ENCODE peak calls at places on chromosome 13, in seven cellular contexts. Q is lower leg skin, F is coronary artery, B is RWPE1, N is BJ, J is heart left ventricle, U is AG04449. K is an unnamed sample.

GRCh38 chr13:98586400-98587144 is 9.7 kb upstream of the STK24 start:
- DNase-seq in B (no peak), U (no peak), F (no peak), J (no peak), Q (no peak), N (no peak), K (no peak)

GRCh38 chr13:75850915-75851314 is 214.8 kb downstream of the LMO7 start:
- DNase-seq in U (no peak), F (no peak), J (no peak), Q (no peak), N (no peak), B (no peak), K (no peak)

GRCh38 chr13:106753241-106753640 is 185.3 kb upstream of the ARGLU1 start:
- DNase-seq in Q (no peak), J (no peak), U (no peak), N (no peak), B (no peak), F (no peak), K (no peak)

GRCh38 chr13:48896312-48896711 is 79.4 kb upstream of the FNDC3A start:
- DNase-seq in J (no peak), F (no peak), B (peak), N (no peak), Q (no peak), U (no peak), K (no peak)

GRCh38 chr13:81916471-81916870 is 1575.5 kb upstream of the SPRY2 start:
- DNase-seq in B (no peak), U (no peak), N (no peak), J (no peak), F (no peak), Q (no peak), K (no peak)

GRCh38 chr13:79128158-79128557 is 277.9 kb downstream of the RBM26 start:
- DNase-seq in U (no peak), N (no peak), B (peak), Q (no peak), J (no peak), F (no peak), K (no peak)

GRCh38 chr13:43583331-43583730 is 203.4 kb downstream of the ENOX1 start:
- DNase-seq in N (no peak), Q (no peak), B (no peak), J (no peak), F (no peak), U (no peak), K (no peak)

GRCh38 chr13:113748862-113749451 is 10.1 kb upstream of the TMEM255B start:
- DNase-seq in U (no peak), N (no peak), J (no peak), F (no peak), B (no peak), Q (no peak), K (no peak)

GRCh38 chr13:20185657-20186056 is 7.1 kb downstream of the GJB2 start:
- DNase-seq in N (no peak), Q (no peak), F (peak), U (no peak), J (no peak), B (no peak), K (no peak)

GRCh38 chr13:103430368-103430767 is 364.2 kb upstream of the SLC10A2 start:
- DNase-seq in Q (no peak), N (no peak), B (no peak), F (no peak), U (no peak), J (no peak), K (no peak)

GRCh38 chr13:66974174-66974573 is 256.0 kb downstream of the PCDH9 start:
- DNase-seq in B (no peak), F (no peak), Q (no peak), U (no peak), J (no peak), N (no peak), K (no peak)

GRCh38 chr13:59734393-59734792 is 429.3 kb downstream of the DIAPH3 start:
- DNase-seq in N (no peak), Q (no peak), F (no peak), B (no peak), U (no peak), J (no peak), K (no peak)

GRCh38 chr13:96925869-96926628 is 68.2 kb downstream of the OXGR1 start:
- DNase-seq in U (no peak), Q (no peak), J (no peak), B (no peak), F (no peak), N (no peak), K (no peak)

GRCh38 chr13:66305960-66306617 is 924.0 kb downstream of the PCDH9 start:
- DNase-seq in B (no peak), N (no peak), J (no peak), U (no peak), F (no peak), Q (no peak), K (no peak)

GRCh38 chr13:77055158-77055557 is 28.2 kb upstream of the FBXL3 start:
- DNase-seq in Q (no peak), B (no peak), J (no peak), U (no peak), N (no peak), F (no peak), K (no peak)

GRCh38 chr13:27371932-27372331 is 52.5 kb upstream of the GTF3A start:
- DNase-seq in F (no peak), U (no peak), B (no peak), N (no peak), J (no peak), Q (no peak), K (no peak)

GRCh38 chr13:32039488-32040013 is 8.0 kb downstream of the FRY start:
- DNase-seq in B (no peak), F (no peak), Q (no peak), U (no peak), J (no peak), N (no peak), K (no peak)

GRCh38 chr13:29520671-29521070 is 74.8 kb downstream of the SLC7A1 start:
- DNase-seq in J (no peak), Q (no peak), N (peak), B (no peak), U (peak), F (no peak), K (peak)

GRCh38 chr13:28792992-28793391 is 27.1 kb upstream of the MTUS2 start:
- DNase-seq in N (peak), F (no peak), J (no peak), U (peak), B (no peak), Q (no peak), K (peak)

GRCh38 chr13:100875392-100876043 is 200.9 kb upstream of the TMTC4 start:
- DNase-seq in F (no peak), Q (no peak), J (no peak), N (peak), B (peak), U (peak), K (peak)

GRCh38 chr13:107020393-107020792 is 452.5 kb upstream of the ARGLU1 start:
- DNase-seq in J (no peak), N (no peak), B (no peak), F (no peak), U (no peak), Q (no peak), K (no peak)

GRCh38 chr13:49653478-49653877 is 25.2 kb downstream of the ARL11 start:
- DNase-seq in U (no peak), B (no peak), Q (no peak), F (no peak), N (no peak), J (no peak), K (no peak)

GRCh38 chr13:50873481-50873880 is 30.0 kb upstream of the DLEU7 start:
- DNase-seq in N (no peak), B (no peak), U (no peak), F (no peak), J (no peak), Q (no peak), K (no peak)

GRCh38 chr13:73622375-73622774 is 511.8 kb downstream of the KLF12 start:
- DNase-seq in N (no peak), Q (no peak), F (no peak), B (no peak), U (no peak), J (no peak), K (no peak)

GRCh38 chr13:27535546-27535945 is 84.8 kb downstream of the LNX2 start:
- DNase-seq in F (no peak), Q (no peak), J (no peak), U (no peak), B (no peak), N (no peak), K (no peak)

GRCh38 chr13:52158629-52159158 is 703 bp downstream of the NEK3 start:
- DNase-seq in Q (peak), J (peak), U (no peak), N (no peak), F (no peak), B (peak), K (no peak)

GRCh38 chr13:34678154-34678553 is 263.9 kb upstream of the NBEA start:
- DNase-seq in Q (no peak), J (no peak), B (peak), N (no peak), U (no peak), F (no peak), K (no peak)

GRCh38 chr13:23751195-23751594 is 138.0 kb downstream of the MIPEP start:
- DNase-seq in B (peak), N (no peak), Q (no peak), J (no peak), U (no peak), F (no peak), K (no peak)

GRCh38 chr13:47904239-47904638 is 96.8 kb downstream of the SUCLA2 start:
- DNase-seq in Q (no peak), B (no peak), J (no peak), N (no peak), F (no peak), U (no peak), K (no peak)

GRCh38 chr13:48161530-48162179 is 66.8 kb upstream of the MED4 start:
- DNase-seq in F (no peak), Q (peak), U (no peak), N (no peak), J (peak), B (no peak), K (no peak)

GRCh38 chr13:76903544-76904162 is 17.4 kb upstream of the KCTD12 start:
- DNase-seq in Q (peak), N (no peak), J (peak), U (peak), F (no peak), B (peak), K (no peak)

DNA sequence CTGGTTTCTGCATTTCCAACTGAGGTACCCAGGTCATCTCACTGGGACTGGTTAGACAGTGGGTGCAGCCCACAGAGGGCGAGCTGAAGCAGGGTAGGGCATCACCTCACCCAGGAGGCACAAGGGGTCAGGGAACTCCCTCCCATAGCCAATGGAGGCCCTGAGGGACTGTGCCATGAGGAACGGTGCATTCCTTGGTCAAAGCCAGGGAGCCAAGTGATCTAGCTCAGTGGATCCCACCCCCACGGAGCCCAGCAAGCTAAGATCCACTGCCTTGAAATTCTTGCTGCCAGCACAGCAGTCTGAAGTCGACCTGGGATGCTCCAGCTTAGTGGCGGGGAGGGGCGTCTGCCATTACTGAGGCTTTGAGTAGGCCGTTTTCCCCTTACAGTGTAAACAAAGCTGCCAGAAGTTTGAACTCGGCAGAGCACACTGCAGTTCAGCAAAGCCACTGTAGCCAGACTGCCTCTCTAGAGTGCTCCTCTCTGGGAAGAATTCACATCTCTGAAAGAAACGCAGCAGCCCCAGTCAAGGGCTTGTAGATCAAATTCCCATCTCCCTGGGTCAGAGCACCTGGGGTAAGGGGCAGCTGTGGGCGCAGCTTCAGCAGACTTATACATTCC is 1386.6 kb upstream of the PCDH9 start:
- DNase-seq in J (no peak), B (no peak), Q (no peak), N (no peak), F (no peak), U (no peak), K (no peak)
- TF ChIP-seq CTCF in J (no peak), B (no peak), Q (no peak), N (no peak), F (no peak), U (no peak), K (no peak)

GRCh38 chr13:42364613-42365000 is 92.7 kb downstream of the AKAP11 start:
- DNase-seq in J (no peak), F (no peak), B (no peak), U (no peak), N (no peak), Q (no peak), K (no peak)
- TF ChIP-seq CTCF in J (no peak), F (no peak), B (no peak), U (no peak), N (no peak), Q (no peak), K (no peak)

DNA sequence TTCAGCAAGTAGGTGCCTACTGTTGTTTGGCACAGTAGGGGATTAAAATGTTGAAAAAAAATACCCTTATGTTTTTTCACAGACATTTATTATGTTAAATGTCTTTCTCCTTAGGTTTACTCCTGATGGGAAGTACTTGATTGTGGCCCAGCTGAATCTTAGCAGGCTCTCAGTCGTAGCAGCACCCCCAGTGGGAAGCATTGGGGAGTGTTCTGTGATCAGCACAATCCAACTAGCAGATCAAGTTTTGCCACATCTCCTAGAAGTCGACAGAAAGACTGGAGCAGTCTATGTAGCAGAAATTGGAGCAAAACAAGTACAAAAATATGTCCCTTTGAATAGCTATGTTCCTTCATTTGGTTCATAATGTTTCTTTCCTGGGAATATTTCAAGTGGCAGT is 9.3 kb downstream of the NHLRC3 start:
- DNase-seq in N (no peak), Q (no peak), B (no peak), F (no peak), J (no peak), U (no peak), K (no peak)
- TF ChIP-seq CTCF in N (peak), Q (no peak), B (no peak), F (no peak), J (no peak), U (no peak), K (no peak)

DNA sequence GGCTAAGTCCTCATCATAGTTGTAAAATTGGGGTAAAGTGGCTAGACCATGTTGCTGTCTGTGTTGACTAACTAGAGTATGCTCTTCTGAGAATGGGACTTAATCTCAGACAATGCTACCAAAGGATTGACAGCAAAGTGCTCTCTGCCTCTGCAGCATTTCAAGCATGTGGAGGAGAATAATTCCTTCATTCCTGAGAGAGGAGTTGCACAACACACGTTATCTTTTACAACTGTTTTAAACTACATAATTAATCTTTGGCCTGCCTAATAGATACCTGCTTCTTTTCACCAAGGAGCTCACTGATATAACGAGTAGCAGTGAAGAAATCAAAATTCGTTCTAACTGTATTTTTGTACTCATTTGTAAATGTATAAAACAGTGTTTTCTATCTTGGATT is 2172.2 kb downstream of the PCDH9 start:
- DNase-seq in F (no peak), Q (no peak), J (no peak), N (no peak), B (no peak), U (no peak), K (no peak)
- TF ChIP-seq CTCF in F (no peak), Q (no peak), J (no peak), N (no peak), B (no peak), U (no peak), K (no peak)

GRCh38 chr13:45464687-45465453 is at the start of gene COG3:
- DNase-seq in N (peak), Q (peak), B (peak), U (peak), F (peak), J (peak), K (peak)
- TF ChIP-seq CTCF in N (peak), Q (no peak), B (peak), U (no peak), F (no peak), J (no peak), K (peak)

DNA sequence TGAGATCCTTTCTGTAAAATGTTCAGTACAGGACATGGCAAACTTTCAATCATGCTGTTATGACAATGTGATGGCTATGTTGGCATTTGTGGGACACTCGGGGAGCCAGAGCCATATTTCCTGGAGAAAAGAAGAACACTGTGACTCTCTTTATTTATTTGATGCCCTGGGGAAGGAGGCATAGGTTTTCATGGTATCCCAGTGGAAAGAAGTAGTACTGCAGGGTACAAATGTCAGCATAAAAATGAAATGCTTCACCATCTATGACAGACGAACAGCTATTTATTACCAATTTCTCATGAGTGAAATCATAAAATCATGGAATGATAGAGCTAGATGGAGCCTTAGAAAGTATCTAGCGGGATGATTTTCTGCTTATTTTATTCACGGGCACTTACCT is 217.1 kb downstream of the COL4A1 start:
- DNase-seq in J (no peak), B (peak), F (no peak), N (no peak), U (no peak), Q (no peak), K (no peak)
- TF ChIP-seq CTCF in J (peak), B (peak), F (no peak), N (peak), U (peak), Q (no peak), K (no peak)

GRCh38 chr13:36818483-36819063 is 449 bp upstream of the RFXAP start:
- DNase-seq in F (no peak), J (no peak), N (no peak), U (no peak), Q (no peak), B (peak), K (no peak)

GRCh38 chr13:36814465-36814864 is 4.6 kb upstream of the RFXAP start:
- DNase-seq in U (no peak), J (no peak), Q (no peak), B (no peak), F (no peak), N (no peak), K (no peak)

GRCh38 chr13:36817996-36818395 is 1.0 kb upstream of the RFXAP start:
- DNase-seq in Q (no peak), B (no peak), N (no peak), F (no peak), U (no peak), J (no peak), K (no peak)

GRCh38 chr13:36813226-36813625 is 5.8 kb upstream of the RFXAP start:
- DNase-seq in Q (no peak), N (no peak), F (no peak), J (no peak), B (no peak), U (no peak), K (no peak)

GRCh38 chr13:36815069-36815468 is 4.0 kb upstream of the RFXAP start:
- DNase-seq in B (no peak), Q (no peak), F (no peak), U (no peak), J (no peak), N (no peak), K (no peak)
- TF ChIP-seq CTCF in B (peak), Q (no peak), F (no peak), U (no peak), J (peak), N (peak), K (peak)

DNA sequence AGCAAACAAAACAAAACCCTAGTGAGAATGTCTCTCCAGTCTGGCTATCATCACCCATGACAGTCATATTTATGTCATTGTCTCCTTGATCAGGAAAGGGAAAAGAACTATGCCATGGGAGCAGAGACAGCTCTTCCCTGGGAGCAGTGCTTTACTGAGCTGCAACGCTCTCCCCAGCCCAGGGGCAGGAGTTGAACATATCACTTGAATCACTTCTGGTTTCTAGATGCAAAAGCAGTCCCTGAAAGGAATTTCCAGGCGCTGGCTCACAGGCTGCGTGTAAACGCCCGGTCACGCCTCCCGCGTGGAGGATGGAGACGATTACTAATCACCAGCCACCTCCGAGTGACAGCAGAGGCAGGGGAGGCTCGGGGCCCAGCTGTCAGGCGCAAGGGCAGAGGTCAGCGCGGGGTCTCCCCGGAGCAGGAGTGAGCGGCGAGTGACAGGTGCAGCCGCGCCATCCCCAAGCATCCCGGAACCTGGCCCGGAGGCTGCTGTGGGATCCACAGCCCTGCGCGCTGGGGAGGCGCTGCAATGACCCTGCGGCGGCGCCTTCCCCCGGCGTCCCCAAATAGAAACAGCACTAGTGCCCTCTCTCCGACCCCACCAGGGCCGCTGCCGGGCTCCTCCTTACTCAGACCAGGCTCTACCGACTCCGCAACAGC is 23.5 kb upstream of the DCLK1 start:
- DNase-seq in J (peak), N (no peak), Q (no peak), U (no peak), B (no peak), F (no peak), K (no peak)
- TF ChIP-seq CTCF in J (no peak), N (no peak), Q (no peak), U (no peak), B (no peak), F (no peak), K (no peak)

K was measured in AG09319.